ENCODE peak calls at places on chromosome 13, in seven cellular contexts. One of them, this sample, is unnamed.
A peak's percentile ranks its signal among the peaks of the same experiment; 100 is the strongest.

GRCh38 chr13:52599853-52600603 is 42.2 kb upstream of the HNRNPA1L2 start:
- DNase-seq in cardiac fibroblast: peak; percentile 49
- DNase-seq in germinal center: peak; percentile 21
- DNase-seq in AG04450: no peak
- DNase-seq in hippocampal formation: no peak
- DNase-seq in NB4: peak; percentile 77
- DNase-seq in RPMI8226: no peak
- DNase-seq in this sample: no peak

GRCh38 chr13:83883061-83883523 is 818 bp upstream of the SLITRK1 start:
- DNase-seq in cardiac fibroblast: no peak
- DNase-seq in germinal center: no peak
- DNase-seq in AG04450: no peak
- DNase-seq in hippocampal formation: peak; percentile 65
- DNase-seq in NB4: no peak
- DNase-seq in RPMI8226: no peak
- DNase-seq in this sample: no peak

GRCh38 chr13:98301721-98302120 is 124.7 kb upstream of the RNF113B start:
- DNase-seq in cardiac fibroblast: no peak
- DNase-seq in germinal center: no peak
- DNase-seq in AG04450: no peak
- DNase-seq in hippocampal formation: no peak
- DNase-seq in NB4: no peak
- DNase-seq in RPMI8226: no peak
- DNase-seq in this sample: no peak

GRCh38 chr13:97653741-97654140 is 219.8 kb downstream of the RAP2A start:
- DNase-seq in cardiac fibroblast: no peak
- DNase-seq in germinal center: no peak
- DNase-seq in AG04450: peak; percentile 15
- DNase-seq in hippocampal formation: no peak
- DNase-seq in NB4: no peak
- DNase-seq in RPMI8226: no peak
- DNase-seq in this sample: no peak

GRCh38 chr13:39245688-39246087 is 207.4 kb downstream of the NHLRC3 start:
- DNase-seq in cardiac fibroblast: no peak
- DNase-seq in germinal center: no peak
- DNase-seq in AG04450: no peak
- DNase-seq in hippocampal formation: no peak
- DNase-seq in NB4: no peak
- DNase-seq in RPMI8226: no peak
- DNase-seq in this sample: no peak

GRCh38 chr13:70407486-70407885 is 299.2 kb upstream of the KLHL1 start:
- DNase-seq in cardiac fibroblast: no peak
- DNase-seq in germinal center: no peak
- DNase-seq in AG04450: no peak
- DNase-seq in hippocampal formation: no peak
- DNase-seq in NB4: no peak
- DNase-seq in RPMI8226: no peak
- DNase-seq in this sample: no peak

GRCh38 chr13:58018020-58018419 is 386.5 kb downstream of the PCDH17 start:
- DNase-seq in cardiac fibroblast: no peak
- DNase-seq in germinal center: no peak
- DNase-seq in AG04450: no peak
- DNase-seq in hippocampal formation: no peak
- DNase-seq in NB4: no peak
- DNase-seq in RPMI8226: no peak
- DNase-seq in this sample: no peak

GRCh38 chr13:64704121-64704520 is 2526.0 kb downstream of the PCDH9 start:
- DNase-seq in cardiac fibroblast: no peak
- DNase-seq in germinal center: no peak
- DNase-seq in AG04450: no peak
- DNase-seq in hippocampal formation: no peak
- DNase-seq in NB4: no peak
- DNase-seq in RPMI8226: no peak
- DNase-seq in this sample: no peak

GRCh38 chr13:31749929-31750328 is 10.6 kb downstream of the RXFP2 start:
- DNase-seq in cardiac fibroblast: peak; percentile 98
- DNase-seq in germinal center: no peak
- DNase-seq in AG04450: peak; percentile 72
- DNase-seq in hippocampal formation: no peak
- DNase-seq in NB4: peak; percentile 66
- DNase-seq in RPMI8226: no peak
- DNase-seq in this sample: no peak

GRCh38 chr13:53198017-53198416 is 169.4 kb downstream of the OLFM4 start:
- DNase-seq in cardiac fibroblast: no peak
- DNase-seq in germinal center: no peak
- DNase-seq in AG04450: no peak
- DNase-seq in hippocampal formation: no peak
- DNase-seq in NB4: no peak
- DNase-seq in RPMI8226: no peak
- DNase-seq in this sample: no peak